ENCODE peak calls at places on chromosomes 12 and 14, in six cellular contexts. Z, D, A, X, U and V are unnamed samples.

GRCh38 chr14:86683525-86683924 is 1153.6 kb downstream of the FLRT2 start:
- DNase-seq in U (peak; percentile 1), D (no peak), Z (no peak), A (no peak), X (no peak), V (no peak)

GRCh38 chr14:103740991-103741689 is 25.5 kb downstream of the ZFYVE21 start:
- DNase-seq in U (peak; percentile 22), Z (no peak), A (no peak), D (peak; percentile 13), X (no peak), V (no peak)

GRCh38 chr12:124718458-124718857 is 145.2 kb downstream of the SCARB1 start:
- DNase-seq in U (no peak), A (no peak), D (no peak), X (no peak), Z (no peak), V (no peak)

GRCh38 chr12:105741786-105742566 is 396.8 kb downstream of the NUAK1 start:
- DNase-seq in D (peak; percentile 90), X (peak; percentile 33), Z (peak; percentile 24), U (peak; percentile 82), A (no peak), V (no peak)

GRCh38 chr14:61549425-61549824 is 145.9 kb upstream of the HIF1A start:
- DNase-seq in Z (no peak), D (no peak), U (peak; percentile 92), A (no peak), X (no peak), V (no peak)

GRCh38 chr12:1465990-1466389 is 128.4 kb downstream of the FBXL14 start:
- DNase-seq in X (no peak), D (no peak), A (no peak), U (no peak), Z (no peak), V (no peak)

GRCh38 chr12:120820885-120821510 is 83.2 kb downstream of the SPPL3 start:
- DNase-seq in A (peak; percentile 31), D (no peak), U (no peak), Z (no peak), X (no peak), V (peak; percentile 30)

GRCh38 chr12:19800884-19801283 is 361.6 kb downstream of the AEBP2 start:
- DNase-seq in U (peak; percentile 33), D (peak; percentile 31), X (no peak), A (no peak), Z (no peak), V (no peak)

GRCh38 chr12:120735181-120735580 is 9.6 kb downstream of the ACADS start:
- DNase-seq in D (no peak), A (no peak), U (no peak), X (no peak), Z (no peak), V (no peak)

GRCh38 chr12:7108042-7108927 is 729 bp downstream of the C1RL start:
- DNase-seq in Z (no peak), U (peak; percentile 79), D (peak; percentile 33), A (no peak), X (peak; percentile 85), V (no peak)

GRCh38 chr12:125841332-125841731 is 776.1 kb downstream of the AACS start:
- DNase-seq in X (no peak), D (no peak), A (no peak), U (no peak), Z (no peak), V (no peak)

GRCh38 chr14:74647834-74648361 is 35.9 kb upstream of the LTBP2 start:
- DNase-seq in A (peak; percentile 9), X (peak; percentile 36), Z (no peak), U (no peak), D (no peak), V (peak; percentile 12)

GRCh38 chr12:109706747-109707469 is 6.7 kb upstream of the FAM222A start:
- DNase-seq in X (peak; percentile 66), Z (no peak), U (no peak), D (no peak), A (no peak), V (no peak)

GRCh38 chr12:58833844-58834243 is 86.5 kb downstream of the LRIG3 start:
- DNase-seq in U (peak; percentile 14), D (no peak), X (no peak), A (no peak), Z (no peak), V (no peak)